ENCODE peak calls at places on chromosomes 4 and X, in nine cellular contexts. G is body of pancreas, I is HCT116, F is adrenal gland, K is right lobe of liver, W is uterus, N is suprapubic skin, H is upper lobe of left lung, L is K562. P is an unnamed sample.
A peak's percentile ranks its signal among the peaks of the same experiment; 100 is the strongest.

GRCh38 chrX:125791781-125792180 is 374.3 kb downstream of the DCAF12L2 start:
- DNase-seq in N (no peak), F (no peak), H (no peak), K (no peak), W (no peak), G (no peak), I (no peak), L (no peak), P (no peak)

GRCh38 chr4:182192511-182193181 is 50.6 kb upstream of the TENM3 start:
- DNase-seq in K (no peak), W (no peak), G (no peak), N (no peak), H (no peak), I (no peak), L (no peak), F (no peak), P (no peak)

GRCh38 chrX:107676559-107677378 is 48.5 kb downstream of the PRPS1 start:
- DNase-seq in F (peak; percentile 91), L (peak; percentile 68), I (peak; percentile 78), W (peak; percentile 84), H (peak; percentile 91), G (peak; percentile 83), N (peak; percentile 92), K (peak; percentile 87), P (peak; percentile 90)

GRCh38 chrX:121014826-121015225 is 29.3 kb upstream of the CT47A1 start:
- DNase-seq in H (no peak), N (no peak), G (no peak), L (no peak), I (no peak), W (no peak), F (no peak), K (no peak), P (no peak)

GRCh38 chrX:113274801-113275200 is 434.2 kb upstream of the AMOT start:
- DNase-seq in I (no peak), H (no peak), G (no peak), L (no peak), K (no peak), W (no peak), F (no peak), N (no peak), P (no peak)

GRCh38 chr4:127685292-127685691 is 44.9 kb upstream of the SLC25A31 start:
- DNase-seq in H (no peak), F (no peak), I (peak; percentile 2), L (no peak), N (no peak), W (no peak), K (no peak), G (no peak), P (no peak)

GRCh38 chr4:69760455-69760854 is at the start of gene SULT1B1:
- DNase-seq in K (peak; percentile 60), L (no peak), G (peak; percentile 54), W (no peak), H (peak; percentile 58), F (no peak), N (no peak), I (no peak), P (peak; percentile 18)

GRCh38 chr4:45869199-45869598 is 254.7 kb downstream of the GABRG1 start:
- DNase-seq in G (no peak), L (no peak), N (no peak), W (no peak), F (no peak), H (no peak), I (no peak), K (no peak), P (no peak)

GRCh38 chr4:141078871-141079270 is 54.4 kb downstream of the RNF150 start:
- DNase-seq in K (no peak), L (no peak), N (no peak), F (no peak), H (no peak), W (no peak), G (no peak), I (no peak), P (no peak)

GRCh38 chr4:2364654-2365053 is 53.8 kb downstream of the ZFYVE28 start:
- DNase-seq in I (no peak), W (peak; percentile 61), G (peak; percentile 51), N (peak; percentile 68), F (no peak), L (peak; percentile 94), H (no peak), K (no peak), P (peak; percentile 51)

GRCh38 chr4:150818661-150819060 is 196.4 kb downstream of the LRBA start:
- DNase-seq in F (no peak), W (no peak), G (no peak), N (no peak), L (no peak), I (no peak), H (no peak), K (no peak), P (no peak)

GRCh38 chr4:151207186-151207585 is 69.8 kb upstream of the PRSS48 start:
- DNase-seq in K (no peak), F (no peak), N (no peak), L (no peak), G (no peak), W (no peak), I (no peak), H (no peak), P (no peak)

GRCh38 chrX:152913915-152914314 is 16.0 kb downstream of the ZNF185 start:
- DNase-seq in F (no peak), I (no peak), W (no peak), H (no peak), K (no peak), N (no peak), G (no peak), L (no peak), P (no peak)

GRCh38 chrX:136954930-136955329 is 74.4 kb upstream of the RBMX start:
- DNase-seq in W (no peak), K (no peak), H (no peak), N (no peak), F (no peak), G (no peak), L (no peak), I (peak; percentile 0), P (no peak)

GRCh38 chrX:1537031-1537715 is at the start of gene P2RY8:
- DNase-seq in H (peak; percentile 73), N (peak; percentile 74), L (no peak), W (peak; percentile 19), I (no peak), K (peak; percentile 74), F (peak; percentile 95), G (peak; percentile 60), P (peak; percentile 85)

GRCh38 chrX:1533083-1533482 is 3.9 kb downstream of the P2RY8 start:
- DNase-seq in F (no peak), H (no peak), G (no peak), K (no peak), I (no peak), L (no peak), W (no peak), N (no peak), P (no peak)

GRCh38 chrX:1534321-1535168 is 2.4 kb downstream of the P2RY8 start:
- DNase-seq in F (no peak), G (no peak), H (no peak), N (peak; percentile 25), L (peak; percentile 43), W (no peak), K (no peak), I (no peak), P (no peak)

GRCh38 chrX:1536712-1537030 is 314 bp downstream of the P2RY8 start:
- DNase-seq in F (no peak), H (no peak), G (no peak), W (no peak), L (no peak), N (no peak), I (no peak), K (peak; percentile 59), P (no peak)

DNA sequence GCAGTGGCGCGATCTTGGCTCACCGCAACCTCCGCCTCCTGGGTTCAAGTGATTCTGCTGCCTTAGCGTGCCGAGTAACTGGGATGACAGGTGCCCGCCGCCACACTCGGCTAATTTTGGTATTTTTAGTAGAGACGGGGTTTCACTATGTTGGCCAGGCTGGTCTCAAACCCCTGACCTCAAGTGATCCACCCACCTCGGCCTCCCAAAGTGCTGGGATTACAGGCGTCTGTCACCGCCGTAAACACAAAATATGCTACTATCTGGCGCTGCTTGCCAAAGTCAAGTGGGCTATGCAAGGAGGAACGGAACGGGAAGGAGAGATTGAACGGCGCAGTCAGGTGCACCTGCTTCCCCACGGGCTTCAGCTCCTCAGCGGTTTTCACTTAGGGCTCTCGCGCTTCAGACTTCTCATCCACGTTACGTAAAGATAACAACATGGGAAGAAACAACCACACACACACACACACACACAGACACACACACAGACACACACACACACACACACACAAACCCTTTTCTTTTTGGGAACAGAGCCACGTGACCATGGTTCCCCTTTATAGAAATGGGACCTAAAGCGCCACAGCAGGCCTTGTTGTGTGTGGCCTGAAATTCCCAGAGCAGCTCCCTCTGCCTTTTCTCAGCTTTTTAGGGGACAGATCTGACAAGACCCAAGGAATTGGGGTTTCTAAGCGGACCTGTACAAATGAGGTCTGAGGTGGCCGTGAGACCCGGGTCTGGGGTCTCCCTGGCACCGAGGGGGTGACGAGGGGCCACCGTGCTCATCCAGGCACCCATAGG is 1.5 kb downstream of the P2RY8 start:
- DNase-seq in L (no peak), K (no peak), H (peak; percentile 68), W (no peak), N (peak; percentile 32), I (no peak), F (no peak), G (no peak), P (no peak)
- TF ChIP-seq POLR2A in L (no peak), K (no peak), H (no peak), W (no peak), N (no peak), I (no peak), F (no peak), G (peak; percentile 7), P (no peak)

GRCh38 chr4:106401157-106401556 is 32.6 kb upstream of the GIMD1 start:
- DNase-seq in H (no peak), G (no peak), W (no peak), F (no peak), I (no peak), K (no peak), N (no peak), L (no peak), P (no peak)

GRCh38 chr4:106395582-106395981 is 27.0 kb upstream of the GIMD1 start:
- DNase-seq in H (no peak), F (no peak), G (no peak), K (no peak), L (no peak), W (no peak), I (no peak), N (no peak), P (no peak)
- H3K9me3 ChIP-seq in H (peaks cover 21% of the 10 kb centered on the region), F (no peaks in the 10 kb centered on the region), G (no peaks in the 10 kb centered on the region), K (no peaks in the 10 kb centered on the region), L (no peaks in the 10 kb centered on the region), W (no peaks in the 10 kb centered on the region), I (peaks cover 13% of the 10 kb centered on the region), N (peaks cover 31% of the 10 kb centered on the region), P (peaks cover 59% of the 10 kb centered on the region)

GRCh38 chrX:109049903-109050302 is 313.5 kb upstream of the IRS4 start:
- DNase-seq in W (no peak), H (no peak), G (no peak), F (no peak), L (no peak), I (no peak), K (no peak), N (no peak), P (no peak)

GRCh38 chrX:109049416-109049815 is 313.1 kb upstream of the IRS4 start:
- DNase-seq in F (no peak), K (no peak), I (no peak), N (no peak), L (no peak), W (no peak), H (no peak), G (no peak), P (no peak)
- TF ChIP-seq POLR2A in F (no peak), K (no peak), I (no peak), N (no peak), L (no peak), W (no peak), H (no peak), G (no peak), P (no peak)

GRCh38 chr4:1253831-1254230 is 4.9 kb upstream of the CTBP1 start:
- DNase-seq in N (no peak), W (no peak), L (no peak), K (no peak), I (no peak), F (no peak), G (no peak), H (no peak), P (no peak)
- H3K9me3 ChIP-seq in N (no peaks in the 10 kb centered on the region), W (no peaks in the 10 kb centered on the region), L (peaks cover 8% of the 10 kb centered on the region), K (no peaks in the 10 kb centered on the region), I (peaks cover 5% of the 10 kb centered on the region), F (no peaks in the 10 kb centered on the region), G (no peaks in the 10 kb centered on the region), H (no peaks in the 10 kb centered on the region), P (no peaks in the 10 kb centered on the region)

P was measured in heart left ventricle.